ENCODE peak calls at places on chromosome 14, in nine cellular contexts. I is NAMALWA; Y is activated B cell treated with CpG ODN at 0.5 μM for 24 hours; P is HEK293T; B is fibroblast of gingiva; C is MCF 10A; H is posterior cingulate gyrus; S is AG10803; J is effector memory CD4-positive, alpha-beta T cell. G is an unnamed sample.

GRCh38 chr14:102769049-102769327 is 8.3 kb upstream of the TRAF3 start:
- DNase-seq in Y (no peak), I (no peak), P (no peak), H (no peak), J (no peak), C (no peak), S (no peak), B (no peak), G (no peak)

GRCh38 chr14:36757730-36758286 is 96.1 kb downstream of the PAX9 start:
- DNase-seq in J (no peak), S (no peak), Y (no peak), P (no peak), I (no peak), C (no peak), B (no peak), H (no peak), G (no peak)

GRCh38 chr14:63993992-63994391 is 141.2 kb downstream of the SYNE2 start:
- DNase-seq in S (no peak), P (no peak), C (peak; percentile 18), Y (no peak), B (no peak), I (peak; percentile 6), J (no peak), H (no peak), G (no peak)

GRCh38 chr14:72177246-72177645 is 245.0 kb downstream of the RGS6 start:
- DNase-seq in C (no peak), P (no peak), H (no peak), S (no peak), Y (no peak), B (no peak), I (no peak), J (no peak), G (no peak)

GRCh38 chr14:69860221-69860620 is 19.0 kb upstream of the SMOC1 start:
- DNase-seq in I (no peak), C (no peak), B (no peak), J (no peak), H (no peak), S (no peak), Y (no peak), P (no peak), G (no peak)

GRCh38 chr14:54025661-54026060 is 69.0 kb upstream of the BMP4 start:
- DNase-seq in J (no peak), I (peak; percentile 34), B (peak; percentile 14), S (no peak), P (peak; percentile 28), Y (no peak), C (peak; percentile 65), H (no peak), G (no peak)

GRCh38 chr14:90624228-90624627 is 192.0 kb downstream of the TTC7B start:
- DNase-seq in H (no peak), Y (no peak), P (no peak), I (no peak), B (no peak), J (no peak), C (peak; percentile 94), S (peak; percentile 22), G (peak; percentile 87)

GRCh38 chr14:74333909-74334308 is 14.4 kb upstream of the VRTN start:
- DNase-seq in I (no peak), C (peak; percentile 37), B (peak; percentile 73), P (no peak), Y (no peak), H (no peak), J (no peak), S (peak; percentile 95), G (no peak)

GRCh38 chr14:22976620-22977433 is 5.5 kb downstream of the AJUBA start:
- DNase-seq in J (no peak), C (peak; percentile 84), B (peak; percentile 42), S (peak; percentile 57), P (no peak), I (no peak), H (no peak), Y (no peak), G (no peak)

GRCh38 chr14:36588119-36588518 is 5.7 kb upstream of the NKX2-8 start:
- DNase-seq in H (no peak), P (no peak), J (no peak), I (no peak), B (no peak), C (no peak), S (no peak), Y (no peak), G (no peak)

GRCh38 chr14:23550131-23550826 is 1.3 kb downstream of the ZFHX2 start:
- DNase-seq in B (no peak), H (no peak), Y (no peak), I (no peak), J (no peak), S (no peak), P (no peak), C (no peak), G (no peak)

GRCh38 chr14:53233399-53233798 is 80.3 kb upstream of the DDHD1 start:
- DNase-seq in B (no peak), I (no peak), C (no peak), Y (no peak), S (no peak), P (no peak), H (no peak), J (no peak), G (no peak)

GRCh38 chr14:70821916-70822705 is 12.8 kb upstream of the MAP3K9 start:
- DNase-seq in Y (peak; percentile 36), P (peak; percentile 58), C (peak; percentile 50), H (peak; percentile 48), B (peak; percentile 25), I (no peak), J (peak; percentile 39), S (peak; percentile 48), G (peak; percentile 93)

GRCh38 chr14:24952851-24953666 is 96.9 kb downstream of the STXBP6 start:
- DNase-seq in H (peak; percentile 56), J (no peak), Y (no peak), B (no peak), P (peak; percentile 53), I (no peak), C (no peak), S (no peak), G (no peak)

GRCh38 chr14:57987051-57987450 is 121.2 kb upstream of the SLC35F4 start:
- DNase-seq in I (no peak), P (no peak), H (no peak), Y (no peak), C (no peak), B (no peak), J (no peak), S (peak; percentile 25), G (no peak)

GRCh38 chr14:31510222-31510621 is 22.4 kb upstream of the GPR33 start:
- DNase-seq in C (peak; percentile 43), Y (no peak), S (peak; percentile 8), I (peak; percentile 60), H (no peak), P (peak; percentile 12), J (no peak), B (no peak), G (no peak)

GRCh38 chr14:68440776-68441175 is 352.1 kb downstream of the ZFP36L1 start:
- DNase-seq in I (no peak), P (no peak), J (no peak), S (peak; percentile 50), H (no peak), C (no peak), B (no peak), Y (no peak), G (no peak)

GRCh38 chr14:68704736-68705720 is 87.8 kb downstream of the ZFP36L1 start:
- DNase-seq in I (no peak), P (no peak), Y (no peak), B (no peak), S (peak; percentile 64), C (peak; percentile 79), J (no peak), H (no peak), G (no peak)

GRCh38 chr14:37596790-37597189 is 1.4 kb downstream of the TTC6 start:
- DNase-seq in C (no peak), J (no peak), I (no peak), B (no peak), S (no peak), Y (no peak), H (no peak), P (no peak), G (no peak)

GRCh38 chr14:100022772-100023451 is 42.3 kb upstream of the EVL start:
- DNase-seq in S (peak; percentile 91), J (no peak), C (no peak), Y (no peak), P (peak; percentile 76), B (peak; percentile 52), H (no peak), I (no peak), G (no peak)

GRCh38 chr14:105852378-105853088 is 326.1 kb downstream of the TMEM121 start:
- DNase-seq in S (no peak), B (no peak), I (peak; percentile 49), H (no peak), Y (no peak), J (no peak), C (no peak), P (no peak), G (peak; percentile 59)

GRCh38 chr14:58656671-58657411 is 19.1 kb downstream of the DACT1 start:
- DNase-seq in C (no peak), J (no peak), S (no peak), I (no peak), H (no peak), Y (no peak), P (no peak), B (no peak), G (no peak)

GRCh38 chr14:98244966-98245569 is 1026.9 kb downstream of the BCL11B start:
- DNase-seq in I (no peak), C (no peak), Y (no peak), P (no peak), S (no peak), H (no peak), B (no peak), J (no peak), G (no peak)

GRCh38 chr14:59484611-59485174 is 376 bp downstream of the JKAMP start:
- DNase-seq in H (no peak), B (no peak), S (peak; percentile 37), J (no peak), C (no peak), P (no peak), Y (no peak), I (no peak), G (no peak)

GRCh38 chr14:101564444-101564776 is 3.1 kb downstream of the DIO3 start:
- DNase-seq in I (no peak), Y (no peak), C (no peak), P (no peak), S (no peak), H (no peak), B (no peak), J (no peak), G (no peak)

GRCh38 chr14:75244121-75244520 is 34.5 kb upstream of the FOS start:
- DNase-seq in B (no peak), I (no peak), Y (no peak), S (no peak), C (no peak), J (no peak), P (no peak), H (no peak), G (no peak)

GRCh38 chr14:85565862-85566296 is 35.9 kb downstream of the FLRT2 start:
- DNase-seq in P (no peak), J (no peak), C (peak; percentile 86), Y (no peak), B (peak; percentile 78), I (no peak), S (peak; percentile 44), H (no peak), G (no peak)

GRCh38 chr14:55426881-55427280 is 13.5 kb downstream of the TBPL2 start:
- DNase-seq in P (no peak), I (no peak), J (no peak), C (no peak), Y (no peak), H (no peak), S (no peak), B (no peak), G (no peak)

GRCh38 chr14:61524211-61524806 is 171.0 kb upstream of the HIF1A start:
- DNase-seq in J (no peak), B (peak; percentile 39), S (peak; percentile 82), H (no peak), C (peak; percentile 89), I (no peak), P (no peak), Y (no peak), G (no peak)

GRCh38 chr14:92783813-92784431 is 10.2 kb upstream of the GOLGA5 start:
- DNase-seq in C (peak; percentile 64), B (peak; percentile 61), H (no peak), Y (no peak), P (peak; percentile 40), J (no peak), I (peak; percentile 83), S (peak; percentile 68), G (no peak)

GRCh38 chr14:100524233-100524932 is 62.8 kb downstream of the BEGAIN start:
- DNase-seq in Y (no peak), P (no peak), H (peak; percentile 0), J (no peak), S (no peak), C (no peak), I (no peak), B (peak; percentile 0), G (no peak)

G was measured in left lung.